ENCODE peak calls at places on chromosomes 7 and 10, in four cellular contexts. One of them, this sample, is unnamed.

GRCh38 chr7:33495207-33495606 is 365.8 kb downstream of the BBS9 start:
- DNase-seq in lower lobe of right lung: no peak
- DNase-seq in caudate nucleus: no peak
- DNase-seq in Calu3: no peak
- DNase-seq in this sample: no peak

GRCh38 chr10:60943372-60944158 is 420 bp downstream of the RHOBTB1 start:
- DNase-seq in lower lobe of right lung: peak; percentile 83
- DNase-seq in caudate nucleus: peak; percentile 59
- DNase-seq in Calu3: peak; percentile 66
- DNase-seq in this sample: peak; percentile 77

GRCh38 chr10:117168135-117168674 is 29.1 kb upstream of the KCNK18 start:
- DNase-seq in lower lobe of right lung: peak; percentile 78
- DNase-seq in caudate nucleus: peak; percentile 39
- DNase-seq in Calu3: peak; percentile 73
- DNase-seq in this sample: peak; percentile 63

GRCh38 chr7:82410461-82410860 is 33.1 kb downstream of the CACNA2D1 start:
- DNase-seq in lower lobe of right lung: no peak
- DNase-seq in caudate nucleus: peak; percentile 82
- DNase-seq in Calu3: no peak
- DNase-seq in this sample: no peak

GRCh38 chr10:52525761-52526160 is 211.7 kb downstream of the DKK1 start:
- DNase-seq in lower lobe of right lung: no peak
- DNase-seq in caudate nucleus: no peak
- DNase-seq in Calu3: no peak
- DNase-seq in this sample: no peak

GRCh38 chr10:132452651-132453469 is 55.9 kb downstream of the PWWP2B start:
- DNase-seq in lower lobe of right lung: peak; percentile 93
- DNase-seq in caudate nucleus: peak; percentile 21
- DNase-seq in Calu3: peak; percentile 90
- DNase-seq in this sample: peak; percentile 96

GRCh38 chr7:63012633-63013183 is 985.9 kb upstream of the ZNF722 start:
- DNase-seq in lower lobe of right lung: no peak
- DNase-seq in caudate nucleus: no peak
- DNase-seq in Calu3: no peak
- DNase-seq in this sample: peak; percentile 3

GRCh38 chr10:76318171-76318570 is 886.7 kb downstream of the LRMDA start:
- DNase-seq in lower lobe of right lung: no peak
- DNase-seq in caudate nucleus: no peak
- DNase-seq in Calu3: no peak
- DNase-seq in this sample: no peak

GRCh38 chr7:151570366-151570915 is 50.7 kb upstream of the RHEB start:
- DNase-seq in lower lobe of right lung: no peak
- DNase-seq in caudate nucleus: no peak
- DNase-seq in Calu3: no peak
- DNase-seq in this sample: no peak

GRCh38 chr10:119269737-119270136 is 62.4 kb downstream of the GRK5 start:
- DNase-seq in lower lobe of right lung: no peak
- DNase-seq in caudate nucleus: no peak
- DNase-seq in Calu3: no peak
- DNase-seq in this sample: peak; percentile 28

GRCh38 chr10:97466755-97467154 is 20.8 kb downstream of the ZDHHC16 start:
- DNase-seq in lower lobe of right lung: no peak
- DNase-seq in caudate nucleus: no peak
- DNase-seq in Calu3: no peak
- DNase-seq in this sample: no peak

GRCh38 chr7:134435161-134435920 is 23.6 kb downstream of the AKR1B1 start:
- DNase-seq in lower lobe of right lung: no peak
- DNase-seq in caudate nucleus: no peak
- DNase-seq in Calu3: no peak
- DNase-seq in this sample: no peak

GRCh38 chr10:639001-639750 is 50.3 kb downstream of the DIP2C start:
- DNase-seq in lower lobe of right lung: peak; percentile 39
- DNase-seq in caudate nucleus: no peak
- DNase-seq in Calu3: no peak
- DNase-seq in this sample: no peak

GRCh38 chr7:26091933-26092332 is 60.1 kb upstream of the NFE2L3 start:
- DNase-seq in lower lobe of right lung: no peak
- DNase-seq in caudate nucleus: no peak
- DNase-seq in Calu3: peak; percentile 69
- DNase-seq in this sample: no peak

GRCh38 chr7:12212051-12212485 is 974 bp downstream of the TMEM106B start:
- DNase-seq in lower lobe of right lung: no peak
- DNase-seq in caudate nucleus: no peak
- DNase-seq in Calu3: peak; percentile 29
- DNase-seq in this sample: no peak

GRCh38 chr10:86665868-86666267 is 2.4 kb upstream of the LDB3 start:
- DNase-seq in lower lobe of right lung: no peak
- DNase-seq in caudate nucleus: peak; percentile 81
- DNase-seq in Calu3: no peak
- DNase-seq in this sample: no peak

GRCh38 chr10:24234784-24235183 is 25.8 kb downstream of the KIAA1217 start:
- DNase-seq in lower lobe of right lung: no peak
- DNase-seq in caudate nucleus: no peak
- DNase-seq in Calu3: no peak
- DNase-seq in this sample: no peak

GRCh38 chr10:129956285-129956649 is 7.8 kb downstream of the EBF3 start:
- DNase-seq in lower lobe of right lung: no peak
- DNase-seq in caudate nucleus: no peak
- DNase-seq in Calu3: no peak
- DNase-seq in this sample: no peak

GRCh38 chr10:128304271-128304670 is 178.0 kb upstream of the MKI67 start:
- DNase-seq in lower lobe of right lung: no peak
- DNase-seq in caudate nucleus: no peak
- DNase-seq in Calu3: no peak
- DNase-seq in this sample: no peak

GRCh38 chr7:4834601-4835397 is 27.0 kb downstream of the PAPOLB start:
- DNase-seq in lower lobe of right lung: peak; percentile 46
- DNase-seq in caudate nucleus: no peak
- DNase-seq in Calu3: no peak
- DNase-seq in this sample: no peak

GRCh38 chr10:101467286-101467770 is 113.4 kb downstream of the BTRC start:
- DNase-seq in lower lobe of right lung: no peak
- DNase-seq in caudate nucleus: peak; percentile 37
- DNase-seq in Calu3: peak; percentile 25
- DNase-seq in this sample: no peak

GRCh38 chr7:18212308-18212707 is 184.7 kb upstream of the PRPS1L1 start:
- DNase-seq in lower lobe of right lung: no peak
- DNase-seq in caudate nucleus: no peak
- DNase-seq in Calu3: no peak
- DNase-seq in this sample: no peak

GRCh38 chr7:36021367-36021766 is 131.7 kb upstream of the EEPD1 start:
- DNase-seq in lower lobe of right lung: no peak
- DNase-seq in caudate nucleus: no peak
- DNase-seq in Calu3: peak; percentile 63
- DNase-seq in this sample: no peak

GRCh38 chr10:29495366-29495765 is 139.4 kb downstream of the SVIL start:
- DNase-seq in lower lobe of right lung: no peak
- DNase-seq in caudate nucleus: no peak
- DNase-seq in Calu3: no peak
- DNase-seq in this sample: no peak

GRCh38 chr10:59337254-59337653 is 25.1 kb downstream of the FAM13C start:
- DNase-seq in lower lobe of right lung: no peak
- DNase-seq in caudate nucleus: peak; percentile 74
- DNase-seq in Calu3: no peak
- DNase-seq in this sample: no peak

GRCh38 chr10:115745943-115746342 is 527.1 kb downstream of the GFRA1 start:
- DNase-seq in lower lobe of right lung: no peak
- DNase-seq in caudate nucleus: no peak
- DNase-seq in Calu3: no peak
- DNase-seq in this sample: no peak

GRCh38 chr7:26337232-26337865 is 45.7 kb downstream of the SNX10 start:
- DNase-seq in lower lobe of right lung: no peak
- DNase-seq in caudate nucleus: no peak
- DNase-seq in Calu3: no peak
- DNase-seq in this sample: no peak

GRCh38 chr7:96440328-96440727 is 118.4 kb upstream of the SLC25A13 start:
- DNase-seq in lower lobe of right lung: no peak
- DNase-seq in caudate nucleus: no peak
- DNase-seq in Calu3: no peak
- DNase-seq in this sample: no peak

GRCh38 chr10:111221682-111222470 is 145.0 kb downstream of the ADRA2A start:
- DNase-seq in lower lobe of right lung: no peak
- DNase-seq in caudate nucleus: peak; percentile 10
- DNase-seq in Calu3: no peak
- DNase-seq in this sample: no peak

GRCh38 chr10:84355106-84355505 is 26.7 kb downstream of the CCSER2 start:
- DNase-seq in lower lobe of right lung: no peak
- DNase-seq in caudate nucleus: no peak
- DNase-seq in Calu3: no peak
- DNase-seq in this sample: no peak

GRCh38 chr10:36499696-36500095 is 625.7 kb upstream of the ANKRD30A start:
- DNase-seq in lower lobe of right lung: no peak
- DNase-seq in caudate nucleus: no peak
- DNase-seq in Calu3: no peak
- DNase-seq in this sample: no peak

GRCh38 chr7:35619863-35620262 is 75.1 kb downstream of the HERPUD2 start:
- DNase-seq in lower lobe of right lung: no peak
- DNase-seq in caudate nucleus: no peak
- DNase-seq in Calu3: no peak
- DNase-seq in this sample: no peak

GRCh38 chr7:88127637-88128290 is 92.1 kb downstream of the SRI start:
- DNase-seq in lower lobe of right lung: no peak
- DNase-seq in caudate nucleus: no peak
- DNase-seq in Calu3: no peak
- DNase-seq in this sample: peak; percentile 23

GRCh38 chr7:4791738-4792536 is 16.5 kb downstream of the AP5Z1 start:
- DNase-seq in lower lobe of right lung: peak; percentile 83
- DNase-seq in caudate nucleus: peak; percentile 88
- DNase-seq in Calu3: no peak
- DNase-seq in this sample: peak; percentile 80

This sample was measured in mucosa of descending colon.